ENCODE peak calls at places on chromosome 4, in five cellular contexts. U is stimulated activated CD8-positive, alpha-beta memory T cell treated with anti-CD3 and anti-CD28 coated beads, Interleukin-4, amount 100 ng/mL, for 24 hours; V is Right ventricle myocardium superior; K is colonic mucosa; R is sciatic nerve. F is an unnamed sample.

GRCh38 chr4:80243274-80244018 is 23.0 kb upstream of the FGF5 start:
- DNase-seq in U (no peak), V (no peak), K (no peak), R (no peak), F (no peak)

GRCh38 chr4:121668368-121669162 is 28.2 kb downstream of the ANXA5 start:
- DNase-seq in U (no peak), V (no peak), K (no peak), R (no peak), F (no peak)

GRCh38 chr4:168409089-168409801 is 71.0 kb downstream of the DDX60L start:
- DNase-seq in U (no peak), V (no peak), K (no peak), R (no peak), F (no peak)

GRCh38 chr4:123093247-123093646 is 170.8 kb upstream of the NUDT6 start:
- DNase-seq in U (no peak), V (no peak), K (no peak), R (no peak), F (no peak)

GRCh38 chr4:40918330-40918729 is 168.6 kb downstream of the NSUN7 start:
- DNase-seq in U (no peak), V (peak; percentile 78), K (peak; percentile 54), R (peak; percentile 78), F (no peak)

GRCh38 chr4:123744664-123745290 is 348.2 kb downstream of the SPRY1 start:
- DNase-seq in U (no peak), V (no peak), K (no peak), R (no peak), F (no peak)

GRCh38 chr4:93830090-93830818 is 1.7 kb downstream of the ATOH1 start:
- DNase-seq in U (no peak), V (no peak), K (no peak), R (no peak), F (no peak)

GRCh38 chr4:25223770-25224375 is 10.0 kb upstream of the PI4K2B start:
- DNase-seq in U (no peak), V (no peak), K (no peak), R (no peak), F (no peak)

GRCh38 chr4:23924556-23924955 is 34.7 kb upstream of the PPARGC1A start:
- DNase-seq in U (no peak), V (no peak), K (no peak), R (no peak), F (no peak)

GRCh38 chr4:67475155-67475554 is 70.1 kb downstream of the CENPC start:
- DNase-seq in U (no peak), V (no peak), K (no peak), R (no peak), F (no peak)

GRCh38 chr4:133152330-133152791 is 3.3 kb downstream of the PCDH10 start:
- DNase-seq in U (no peak), V (no peak), K (no peak), R (no peak), F (no peak)

GRCh38 chr4:75514131-75514948 is at the start of the genes RCHY1 and THAP6:
- DNase-seq in U (peak; percentile 89), V (peak; percentile 98), K (peak; percentile 99), R (peak; percentile 97), F (peak; percentile 95)

GRCh38 chr4:147336252-147336651 is 144.6 kb upstream of the EDNRA start:
- DNase-seq in U (no peak), V (no peak), K (no peak), R (no peak), F (no peak)

GRCh38 chr4:119026662-119027444 is 108.8 kb upstream of the MYOZ2 start:
- DNase-seq in U (no peak), V (no peak), K (no peak), R (peak; percentile 74), F (no peak)